ENCODE peak calls at places on chromosomes 11 and 22, in eight cellular contexts. U is esophagus squamous epithelium; A is MM.1S; G is CD8-positive, alpha-beta T cell; I is astrocyte; L is HepG2; D is stomach; H is IMR-90. W is an unnamed sample. For H3K36me3 and H3K27me3, the result is how much of the 10 kb centered on the place peaks cover.

GRCh38 chr11:61918251-61919112 is 1.1 kb upstream of the RAB3IL1 start:
- DNase-seq in U (no peak), A (no peak), G (no peak), I (no peak), L (no peak), D (no peak), H (no peak), W (no peak)

GRCh38 chr11:74020537-74020936 is 11.7 kb upstream of the UCP3 start:
- DNase-seq in U (no peak), A (no peak), G (no peak), I (no peak), L (no peak), D (no peak), H (no peak), W (no peak)

GRCh38 chr22:24120029-24120428 is 61.3 kb upstream of the SUSD2 start:
- DNase-seq in U (no peak), A (no peak), G (no peak), I (no peak), L (no peak), D (no peak), H (no peak), W (no peak)

GRCh38 chr22:30009478-30009877 is 70.8 kb upstream of the HORMAD2 start:
- DNase-seq in U (no peak), A (no peak), G (no peak), I (no peak), L (no peak), D (no peak), H (no peak), W (no peak)

GRCh38 chr11:133930767-133931448 is 25.9 kb downstream of the IGSF9B start:
- DNase-seq in U (no peak), A (no peak), G (no peak), I (no peak), L (peak), D (no peak), H (no peak), W (no peak)

GRCh38 chr11:12213920-12214319 is 103.5 kb downstream of the MICAL2 start:
- DNase-seq in U (no peak), A (no peak), G (no peak), I (no peak), L (no peak), D (no peak), H (peak), W (peak)

GRCh38 chr22:41444360-41445170 is 2.0 kb downstream of the TOB2 start:
- DNase-seq in U (peak), A (peak), G (peak), I (peak), L (peak), D (peak), H (peak), W (peak)

GRCh38 chr22:20241579-20242392 is 26.3 kb downstream of the RTN4R start:
- DNase-seq in U (no peak), A (no peak), G (no peak), I (no peak), L (no peak), D (no peak), H (no peak), W (no peak)

GRCh38 chr11:1207451-1208360 is 15.2 kb upstream of the MUC5B start:
- DNase-seq in U (no peak), A (no peak), G (no peak), I (no peak), L (no peak), D (no peak), H (no peak), W (no peak)

GRCh38 chr11:87722756-87723599 is 452.3 kb downstream of the RAB38 start:
- DNase-seq in U (no peak), A (peak), G (no peak), I (no peak), L (peak), D (peak), H (peak), W (peak)

GRCh38 chr11:86151188-86152005 is 82.5 kb upstream of the PICALM start:
- DNase-seq in U (no peak), A (peak), G (no peak), I (peak), L (no peak), D (no peak), H (peak), W (peak)

GRCh38 chr11:123511037-123511870 is 81.2 kb downstream of the GRAMD1B start:
- DNase-seq in U (no peak), A (peak), G (peak), I (peak), L (peak), D (peak), H (peak), W (peak)

GRCh38 chr11:102226702-102227101 is 90.6 kb upstream of the BIRC3 start:
- DNase-seq in U (no peak), A (no peak), G (no peak), I (peak), L (no peak), D (no peak), H (peak), W (peak)

GRCh38 chr22:38935023-38935422 is 22.4 kb upstream of the APOBEC3A start:
- DNase-seq in U (no peak), A (no peak), G (no peak), I (no peak), L (no peak), D (peak), H (no peak), W (peak)

GRCh38 chr11:78828582-78829520 is 254.2 kb upstream of the NARS2 start:
- DNase-seq in U (no peak), A (no peak), G (no peak), I (no peak), L (no peak), D (no peak), H (no peak), W (peak)

GRCh38 chr11:100671471-100671870 is 15.6 kb upstream of the ARHGAP42 start:
- DNase-seq in U (no peak), A (no peak), G (no peak), I (peak), L (peak), D (no peak), H (peak), W (no peak)

GRCh38 chr22:37492428-37493344 is 6.5 kb upstream of the MFNG start:
- DNase-seq in U (no peak), A (peak), G (no peak), I (peak), L (no peak), D (no peak), H (peak), W (peak)

GRCh38 chr11:100870138-100870537 is 183.1 kb downstream of the ARHGAP42 start:
- DNase-seq in U (no peak), A (no peak), G (no peak), I (no peak), L (no peak), D (no peak), H (no peak), W (no peak)

GRCh38 chr11:119363081-119363861 is 16.8 kb upstream of the MFRP start:
- DNase-seq in U (no peak), A (no peak), G (no peak), I (no peak), L (no peak), D (no peak), H (no peak), W (no peak)

GRCh38 chr22:23248583-23248982 is 68.3 kb downstream of the BCR start:
- DNase-seq in U (no peak), A (no peak), G (no peak), I (peak), L (peak), D (peak), H (peak), W (peak)

GRCh38 chr22:45885171-45885840 is 91.7 kb downstream of the WNT7B start:
- DNase-seq in U (no peak), A (no peak), G (no peak), I (no peak), L (no peak), D (no peak), H (no peak), W (no peak)

GRCh38 chr11:66419825-66420224 is 1.0 kb upstream of the NPAS4 start:
- DNase-seq in U (no peak), A (no peak), G (no peak), I (no peak), L (no peak), D (no peak), H (no peak), W (no peak)

GRCh38 chr11:10307022-10307410 is 2.1 kb downstream of the ADM start:
- DNase-seq in U (no peak), A (no peak), G (no peak), I (no peak), L (peak), D (no peak), H (no peak), W (peak)

GRCh38 chr22:40519284-40519947 is 117.1 kb downstream of the MRTFA start:
- DNase-seq in U (no peak), A (peak), G (no peak), I (no peak), L (peak), D (no peak), H (no peak), W (no peak)

GRCh38 chr11:114293201-114293711 is 2.9 kb upstream of the NNMT start:
- DNase-seq in U (no peak), A (no peak), G (no peak), I (no peak), L (no peak), D (no peak), H (no peak), W (peak)

GRCh38 chr22:24107668-24108067 is 73.6 kb upstream of the SUSD2 start:
- DNase-seq in U (no peak), A (no peak), G (no peak), I (peak), L (no peak), D (peak), H (peak), W (peak)

GRCh38 chr11:9214765-9215164 is 50.4 kb downstream of the DENND5A start:
- DNase-seq in U (no peak), A (no peak), G (no peak), I (peak), L (no peak), D (no peak), H (peak), W (no peak)

GRCh38 chr22:44373234-44373633 is 60.5 kb upstream of the SHISAL1 start:
- DNase-seq in U (no peak), A (no peak), G (no peak), I (no peak), L (no peak), D (no peak), H (no peak), W (no peak)

GRCh38 chr11:46345131-46345597 is 2.1 kb upstream of the DGKZ start:
- DNase-seq in U (no peak), A (no peak), G (no peak), I (no peak), L (no peak), D (no peak), H (no peak), W (peak)

GRCh38 chr11:34203377-34203801 is 98.0 kb downstream of the NAT10 start:
- DNase-seq in U (no peak), A (no peak), G (no peak), I (no peak), L (peak), D (no peak), H (no peak), W (no peak)
- TF ChIP-seq CTCF in U (no peak), A (no peak), G (no peak), I (no peak), L (no peak), D (no peak), H (no peak), W (no peak)

GRCh38 chr11:2534131-2534956 is 89.5 kb downstream of the KCNQ1 start:
- DNase-seq in U (no peak), A (no peak), G (no peak), I (no peak), L (no peak), D (no peak), H (no peak), W (peak)

GRCh38 chr11:2533642-2534115 is 88.9 kb downstream of the KCNQ1 start:
- DNase-seq in U (no peak), A (peak), G (no peak), I (peak), L (peak), D (peak), H (peak), W (peak)

GRCh38 chr11:2531277-2531986 is 86.6 kb downstream of the KCNQ1 start:
- DNase-seq in U (no peak), A (peak), G (peak), I (no peak), L (peak), D (peak), H (peak), W (peak)

GRCh38 chr11:2531987-2532703 is 87.3 kb downstream of the KCNQ1 start:
- DNase-seq in U (no peak), A (no peak), G (no peak), I (no peak), L (no peak), D (no peak), H (no peak), W (no peak)

GRCh38 chr11:2532704-2533641 is 88.2 kb downstream of the KCNQ1 start:
- DNase-seq in U (peak), A (peak), G (peak), I (peak), L (peak), D (peak), H (peak), W (peak)
- H3K36me3 ChIP-seq in U (under half), A (under half), G (under half), I (under half), L (under half), D (under half), H (under half), W (under half)

GRCh38 chr11:117750916-117751773 is 45.9 kb downstream of the DSCAML1 start:
- DNase-seq in U (no peak), A (no peak), G (no peak), I (no peak), L (no peak), D (no peak), H (no peak), W (no peak)
- H3K27me3 ChIP-seq in U (under half), A (half or more), G (under half), I (under half), L (under half), D (under half), H (under half), W (under half)

GRCh38 chr11:68916439-68916838 is 12.7 kb downstream of the IGHMBP2 start:
- DNase-seq in U (no peak), A (no peak), G (no peak), I (no peak), L (no peak), D (no peak), H (no peak), W (no peak)

GRCh38 chr11:68912254-68912653 is 8.6 kb downstream of the IGHMBP2 start:
- DNase-seq in U (no peak), A (no peak), G (no peak), I (no peak), L (no peak), D (no peak), H (peak), W (no peak)

GRCh38 chr11:68913188-68913587 is 9.5 kb downstream of the IGHMBP2 start:
- DNase-seq in U (no peak), A (no peak), G (no peak), I (no peak), L (no peak), D (no peak), H (no peak), W (no peak)

GRCh38 chr11:68911731-68912130 is 8.0 kb downstream of the IGHMBP2 start:
- DNase-seq in U (no peak), A (no peak), G (no peak), I (no peak), L (no peak), D (no peak), H (no peak), W (no peak)

GRCh38 chr11:68914761-68915160 is 11.1 kb downstream of the IGHMBP2 start:
- DNase-seq in U (no peak), A (no peak), G (no peak), I (no peak), L (no peak), D (no peak), H (no peak), W (no peak)
- TF ChIP-seq CTCF in U (no peak), A (no peak), G (no peak), I (no peak), L (no peak), D (no peak), H (no peak), W (no peak)

W was measured in bronchial epithelial cell.